ENCODE peak calls at places on chromosome 2, in eight cellular contexts. One of them, this sample, is unnamed.
A peak's percentile ranks its signal among the peaks of the same experiment; 100 is the strongest.

GRCh38 chr2:56248965-56249742 is 65.4 kb downstream of the CCDC85A start:
- DNase-seq in activated gamma-delta T cell treated with Interleukin-2 at 50 U/mL for 16 hours: no peak
- DNase-seq in amniotic stem cell: no peak
- DNase-seq in endothelial cell: no peak
- DNase-seq in testis: no peak
- DNase-seq in right cardiac atrium: no peak
- DNase-seq in ureter: no peak
- DNase-seq in hepatic stellate cell: no peak
- DNase-seq in this sample: no peak

GRCh38 chr2:225008935-225009334 is 33.3 kb downstream of the DOCK10 start:
- DNase-seq in hepatic stellate cell: no peak
- DNase-seq in ureter: no peak
- DNase-seq in activated gamma-delta T cell treated with Interleukin-2 at 50 U/mL for 16 hours: no peak
- DNase-seq in testis: no peak
- DNase-seq in endothelial cell: peak; percentile 30
- DNase-seq in amniotic stem cell: no peak
- DNase-seq in right cardiac atrium: no peak
- DNase-seq in this sample: no peak

GRCh38 chr2:15579641-15580040 is 12.0 kb upstream of the DDX1 start:
- DNase-seq in testis: no peak
- DNase-seq in endothelial cell: peak; percentile 45
- DNase-seq in right cardiac atrium: no peak
- DNase-seq in activated gamma-delta T cell treated with Interleukin-2 at 50 U/mL for 16 hours: no peak
- DNase-seq in amniotic stem cell: no peak
- DNase-seq in hepatic stellate cell: no peak
- DNase-seq in ureter: no peak
- DNase-seq in this sample: no peak

GRCh38 chr2:168912466-168913170 is 11.5 kb downstream of the G6PC2 start:
- DNase-seq in right cardiac atrium: peak; percentile 72
- DNase-seq in endothelial cell: peak; percentile 8
- DNase-seq in ureter: no peak
- DNase-seq in hepatic stellate cell: no peak
- DNase-seq in testis: peak; percentile 60
- DNase-seq in activated gamma-delta T cell treated with Interleukin-2 at 50 U/mL for 16 hours: no peak
- DNase-seq in amniotic stem cell: no peak
- DNase-seq in this sample: peak; percentile 18

GRCh38 chr2:145230546-145230945 is 710.6 kb upstream of the ZEB2 start:
- DNase-seq in right cardiac atrium: no peak
- DNase-seq in hepatic stellate cell: peak; percentile 29
- DNase-seq in amniotic stem cell: no peak
- DNase-seq in endothelial cell: no peak
- DNase-seq in activated gamma-delta T cell treated with Interleukin-2 at 50 U/mL for 16 hours: no peak
- DNase-seq in testis: no peak
- DNase-seq in ureter: no peak
- DNase-seq in this sample: no peak

GRCh38 chr2:100643459-100643858 is 80.7 kb downstream of the PDCL3 start:
- DNase-seq in endothelial cell: no peak
- DNase-seq in amniotic stem cell: no peak
- DNase-seq in testis: no peak
- DNase-seq in ureter: no peak
- DNase-seq in right cardiac atrium: no peak
- DNase-seq in hepatic stellate cell: no peak
- DNase-seq in activated gamma-delta T cell treated with Interleukin-2 at 50 U/mL for 16 hours: no peak
- DNase-seq in this sample: no peak

GRCh38 chr2:72833084-72833714 is 7.4 kb upstream of the EXOC6B start:
- DNase-seq in ureter: no peak
- DNase-seq in endothelial cell: no peak
- DNase-seq in amniotic stem cell: no peak
- DNase-seq in testis: no peak
- DNase-seq in right cardiac atrium: no peak
- DNase-seq in hepatic stellate cell: no peak
- DNase-seq in activated gamma-delta T cell treated with Interleukin-2 at 50 U/mL for 16 hours: no peak
- DNase-seq in this sample: no peak

GRCh38 chr2:1091895-1092585 is 141.4 kb downstream of the SNTG2 start:
- DNase-seq in hepatic stellate cell: no peak
- DNase-seq in amniotic stem cell: peak; percentile 38
- DNase-seq in ureter: no peak
- DNase-seq in right cardiac atrium: no peak
- DNase-seq in activated gamma-delta T cell treated with Interleukin-2 at 50 U/mL for 16 hours: no peak
- DNase-seq in endothelial cell: no peak
- DNase-seq in testis: no peak
- DNase-seq in this sample: no peak

GRCh38 chr2:141528990-141529389 is 601.8 kb downstream of the LRP1B start:
- DNase-seq in activated gamma-delta T cell treated with Interleukin-2 at 50 U/mL for 16 hours: no peak
- DNase-seq in amniotic stem cell: no peak
- DNase-seq in endothelial cell: no peak
- DNase-seq in testis: no peak
- DNase-seq in ureter: no peak
- DNase-seq in right cardiac atrium: no peak
- DNase-seq in hepatic stellate cell: no peak
- DNase-seq in this sample: no peak

GRCh38 chr2:207133862-207134519 is 31.8 kb downstream of the KLF7 start:
- DNase-seq in ureter: peak; percentile 78
- DNase-seq in right cardiac atrium: peak; percentile 90
- DNase-seq in hepatic stellate cell: peak; percentile 55
- DNase-seq in testis: peak; percentile 76
- DNase-seq in activated gamma-delta T cell treated with Interleukin-2 at 50 U/mL for 16 hours: no peak
- DNase-seq in amniotic stem cell: no peak
- DNase-seq in endothelial cell: no peak
- DNase-seq in this sample: no peak

GRCh38 chr2:220670461-220670979 is 901.6 kb downstream of the EPHA4 start:
- DNase-seq in ureter: no peak
- DNase-seq in hepatic stellate cell: no peak
- DNase-seq in right cardiac atrium: no peak
- DNase-seq in amniotic stem cell: no peak
- DNase-seq in testis: no peak
- DNase-seq in endothelial cell: no peak
- DNase-seq in activated gamma-delta T cell treated with Interleukin-2 at 50 U/mL for 16 hours: no peak
- DNase-seq in this sample: no peak

GRCh38 chr2:88136817-88137216 is 9.0 kb upstream of the FABP1 start:
- DNase-seq in amniotic stem cell: no peak
- DNase-seq in ureter: no peak
- DNase-seq in activated gamma-delta T cell treated with Interleukin-2 at 50 U/mL for 16 hours: no peak
- DNase-seq in right cardiac atrium: no peak
- DNase-seq in hepatic stellate cell: no peak
- DNase-seq in testis: no peak
- DNase-seq in endothelial cell: no peak
- DNase-seq in this sample: no peak

GRCh38 chr2:201858781-201859180 is 52.4 kb downstream of the CDK15 start:
- DNase-seq in right cardiac atrium: peak; percentile 47
- DNase-seq in endothelial cell: peak; percentile 14
- DNase-seq in ureter: peak; percentile 50
- DNase-seq in testis: no peak
- DNase-seq in hepatic stellate cell: no peak
- DNase-seq in amniotic stem cell: no peak
- DNase-seq in activated gamma-delta T cell treated with Interleukin-2 at 50 U/mL for 16 hours: peak; percentile 3
- DNase-seq in this sample: no peak

GRCh38 chr2:26647981-26648380 is 6.8 kb upstream of the CIB4 start:
- DNase-seq in endothelial cell: no peak
- DNase-seq in amniotic stem cell: no peak
- DNase-seq in hepatic stellate cell: no peak
- DNase-seq in testis: no peak
- DNase-seq in right cardiac atrium: no peak
- DNase-seq in activated gamma-delta T cell treated with Interleukin-2 at 50 U/mL for 16 hours: no peak
- DNase-seq in ureter: no peak
- DNase-seq in this sample: no peak

GRCh38 chr2:237723023-237723422 is 75.6 kb upstream of the RBM44 start:
- DNase-seq in amniotic stem cell: no peak
- DNase-seq in hepatic stellate cell: no peak
- DNase-seq in ureter: no peak
- DNase-seq in right cardiac atrium: no peak
- DNase-seq in activated gamma-delta T cell treated with Interleukin-2 at 50 U/mL for 16 hours: no peak
- DNase-seq in testis: no peak
- DNase-seq in endothelial cell: no peak
- DNase-seq in this sample: no peak

GRCh38 chr2:85681354-85681728 is 12.8 kb upstream of the GNLY start:
- DNase-seq in testis: peak; percentile 9
- DNase-seq in endothelial cell: no peak
- DNase-seq in ureter: no peak
- DNase-seq in amniotic stem cell: no peak
- DNase-seq in right cardiac atrium: no peak
- DNase-seq in activated gamma-delta T cell treated with Interleukin-2 at 50 U/mL for 16 hours: no peak
- DNase-seq in hepatic stellate cell: no peak
- DNase-seq in this sample: no peak

GRCh38 chr2:84643991-84644390 is 127.7 kb downstream of the DNAH6 start:
- DNase-seq in hepatic stellate cell: no peak
- DNase-seq in testis: no peak
- DNase-seq in right cardiac atrium: no peak
- DNase-seq in ureter: no peak
- DNase-seq in endothelial cell: no peak
- DNase-seq in amniotic stem cell: no peak
- DNase-seq in activated gamma-delta T cell treated with Interleukin-2 at 50 U/mL for 16 hours: no peak
- DNase-seq in this sample: no peak

GRCh38 chr2:105143467-105144127 is 97.9 kb upstream of the GPR45 start:
- DNase-seq in hepatic stellate cell: no peak
- DNase-seq in ureter: no peak
- DNase-seq in amniotic stem cell: no peak
- DNase-seq in testis: no peak
- DNase-seq in right cardiac atrium: no peak
- DNase-seq in activated gamma-delta T cell treated with Interleukin-2 at 50 U/mL for 16 hours: peak; percentile 5
- DNase-seq in endothelial cell: peak; percentile 22
- DNase-seq in this sample: no peak

GRCh38 chr2:19684516-19684915 is 217.3 kb downstream of the TTC32 start:
- DNase-seq in activated gamma-delta T cell treated with Interleukin-2 at 50 U/mL for 16 hours: no peak
- DNase-seq in testis: no peak
- DNase-seq in amniotic stem cell: no peak
- DNase-seq in hepatic stellate cell: no peak
- DNase-seq in right cardiac atrium: no peak
- DNase-seq in endothelial cell: no peak
- DNase-seq in ureter: no peak
- DNase-seq in this sample: no peak